ENCODE peak calls at places on chromosomes 5 and 9, in eight cellular contexts. Y is caudate nucleus; Z is progenitor cell of endocrine pancreas; Q is endodermal cell; U is effector memory CD4-positive, alpha-beta T cell; V is T-cell; J is T-helper 17 cell; C is NCI-H510A. S is an unnamed sample.

GRCh38 chr5:42791151-42791550 is 20.5 kb downstream of the SELENOP start:
- DNase-seq in Y (no peak), Z (no peak), Q (no peak), U (no peak), V (no peak), J (no peak), C (no peak), S (no peak)

GRCh38 chr5:74866653-74867162 is 521 bp upstream of the FAM169A start:
- DNase-seq in Y (peak), Z (peak), Q (peak), U (no peak), V (no peak), J (no peak), C (no peak), S (no peak)

GRCh38 chr9:98251554-98251953 is 3.9 kb downstream of the TBC1D2 start:
- DNase-seq in Y (no peak), Z (no peak), Q (peak), U (no peak), V (no peak), J (no peak), C (no peak), S (no peak)

GRCh38 chr9:126860757-126861466 is 473 bp downstream of the ZBTB34 start:
- DNase-seq in Y (no peak), Z (peak), Q (peak), U (no peak), V (no peak), J (no peak), C (no peak), S (peak)

GRCh38 chr5:157253547-157253946 is 12.4 kb upstream of the CYFIP2 start:
- DNase-seq in Y (peak), Z (peak), Q (peak), U (peak), V (no peak), J (no peak), C (no peak), S (peak)

GRCh38 chr9:77005216-77005615 is 14.2 kb upstream of the FOXB2 start:
- DNase-seq in Y (no peak), Z (no peak), Q (peak), U (no peak), V (no peak), J (no peak), C (no peak), S (no peak)

GRCh38 chr5:154449786-154450185 is 4.0 kb downstream of the SAP30L start:
- DNase-seq in Y (no peak), Z (no peak), Q (no peak), U (no peak), V (no peak), J (no peak), C (no peak), S (no peak)

GRCh38 chr5:156103116-156103860 is 223.7 kb upstream of the SGCD start:
- DNase-seq in Y (no peak), Z (no peak), Q (no peak), U (no peak), V (no peak), J (no peak), C (no peak), S (no peak)

GRCh38 chr5:154801083-154801482 is 45.9 kb downstream of the LARP1 start:
- DNase-seq in Y (no peak), Z (no peak), Q (no peak), U (no peak), V (no peak), J (no peak), C (no peak), S (no peak)

GRCh38 chr9:110432253-110432652 is 94.6 kb upstream of the TXNDC8 start:
- DNase-seq in Y (peak), Z (no peak), Q (no peak), U (no peak), V (no peak), J (no peak), C (no peak), S (no peak)

S was measured in immature natural killer cell.